ENCODE peak calls at places on chromosomes 1 and 21, in four cellular contexts. Q is nucleus accumbens, X is SW480, J is left ventricle myocardium superior. P is an unnamed sample.

GRCh38 chr1:20370628-20371200 is 80.0 kb downstream of the VWA5B1 start:
- DNase-seq in Q (no peak), X (no peak), J (no peak), P (no peak)

GRCh38 chr1:147618771-147619170 is 51.6 kb downstream of the ACP6 start:
- DNase-seq in X (no peak), J (no peak), Q (no peak), P (no peak)

GRCh38 chr21:41834926-41835663 is 44.0 kb downstream of the PRDM15 start:
- DNase-seq in Q (no peak), X (no peak), J (no peak), P (no peak)

GRCh38 chr1:166925791-166926483 is 49.4 kb downstream of the ILDR2 start:
- DNase-seq in Q (no peak), J (no peak), X (peak; percentile 59), P (no peak)

GRCh38 chr21:45942755-45943629 is 38.6 kb upstream of the COL6A1 start:
- DNase-seq in J (no peak), X (no peak), Q (no peak), P (no peak)

GRCh38 chr21:39004776-39005605 is 178.3 kb downstream of the PSMG1 start:
- DNase-seq in X (no peak), J (peak; percentile 75), Q (peak; percentile 18), P (peak; percentile 70)

GRCh38 chr1:97433520-97434175 is 487.2 kb downstream of the DPYD start:
- DNase-seq in X (no peak), Q (no peak), J (no peak), P (no peak)

GRCh38 chr21:45145146-45145545 is 70.8 kb downstream of the ADARB1 start:
- DNase-seq in X (no peak), J (peak; percentile 8), Q (no peak), P (no peak)

GRCh38 chr1:215776336-215776735 is 209.2 kb downstream of the KCTD3 start:
- DNase-seq in X (no peak), J (no peak), Q (no peak), P (no peak)